ENCODE peak calls at places on chromosomes 13 and 19, in seven cellular contexts. M, K, C, A, V, D and Z are unnamed samples.

GRCh38 chr13:50187352-50188029 is 172.2 kb downstream of the KCNRG start:
- DNase-seq in M (no peak), K (no peak), C (no peak), A (no peak), V (no peak), D (no peak), Z (peak)

GRCh38 chr19:18637644-18638630 is 1.1 kb downstream of the KLHL26 start:
- DNase-seq in M (no peak), K (peak), C (no peak), A (peak), V (no peak), D (no peak), Z (no peak)

GRCh38 chr13:27022571-27023311 is 148.9 kb downstream of the USP12 start:
- DNase-seq in M (no peak), K (peak), C (no peak), A (no peak), V (no peak), D (no peak), Z (no peak)

GRCh38 chr13:110813646-110814624 is 100.4 kb downstream of the ING1 start:
- DNase-seq in M (no peak), K (no peak), C (no peak), A (no peak), V (no peak), D (no peak), Z (no peak)

GRCh38 chr19:3509566-3509989 is 3.5 kb downstream of the FZR1 start:
- DNase-seq in M (no peak), K (no peak), C (no peak), A (no peak), V (peak), D (no peak), Z (no peak)

GRCh38 chr19:51448745-51449093 is 9.5 kb downstream of the SIGLEC8 start:
- DNase-seq in M (no peak), K (no peak), C (no peak), A (no peak), V (no peak), D (no peak), Z (no peak)

GRCh38 chr13:36088001-36088400 is 43.2 kb downstream of the DCLK1 start:
- DNase-seq in M (no peak), K (no peak), C (no peak), A (no peak), V (no peak), D (no peak), Z (no peak)

GRCh38 chr19:42512743-42513304 is 15.5 kb downstream of the CEACAM1 start:
- DNase-seq in M (no peak), K (no peak), C (no peak), A (no peak), V (no peak), D (peak), Z (peak)

GRCh38 chr13:113887700-113888201 is 23.9 kb upstream of the GAS6 start:
- DNase-seq in M (no peak), K (peak), C (no peak), A (no peak), V (no peak), D (no peak), Z (peak)

GRCh38 chr13:20425819-20426219 is 99.8 kb downstream of the CRYL1 start:
- DNase-seq in M (no peak), K (no peak), C (no peak), A (no peak), V (no peak), D (no peak), Z (peak)

GRCh38 chr13:67652887-67653286 is 422.8 kb upstream of the PCDH9 start:
- DNase-seq in M (no peak), K (no peak), C (no peak), A (no peak), V (no peak), D (no peak), Z (no peak)

GRCh38 chr13:48400090-48400694 is 12.7 kb downstream of the LPAR6 start:
- DNase-seq in M (no peak), K (no peak), C (no peak), A (no peak), V (no peak), D (no peak), Z (no peak)

GRCh38 chr13:25151626-25152025 is 20.5 kb downstream of the AMER2 start:
- DNase-seq in M (no peak), K (no peak), C (no peak), A (no peak), V (no peak), D (no peak), Z (no peak)

GRCh38 chr19:54208784-54209057 is 8.1 kb downstream of the RPS9 start:
- DNase-seq in M (no peak), K (no peak), C (no peak), A (no peak), V (no peak), D (no peak), Z (no peak)

GRCh38 chr19:54207908-54208783 is 7.5 kb downstream of the RPS9 start:
- DNase-seq in M (no peak), K (peak), C (peak), A (peak), V (peak), D (peak), Z (peak)

GRCh38 chr19:54209748-54210494 is 9.3 kb downstream of the RPS9 start:
- DNase-seq in M (peak), K (peak), C (peak), A (peak), V (peak), D (no peak), Z (peak)

GRCh38 chr19:54211214-54211613 is 10.6 kb downstream of the RPS9 start:
- DNase-seq in M (no peak), K (no peak), C (no peak), A (no peak), V (no peak), D (no peak), Z (no peak)

GRCh38 chr19:54209058-54209747 is 8.5 kb downstream of the RPS9 start:
- DNase-seq in M (no peak), K (no peak), C (no peak), A (no peak), V (no peak), D (no peak), Z (no peak)
- TF ChIP-seq POLR2A in M (no peak), K (no peak), C (no peak), A (no peak), V (no peak), D (peak), Z (no peak)

DNA sequence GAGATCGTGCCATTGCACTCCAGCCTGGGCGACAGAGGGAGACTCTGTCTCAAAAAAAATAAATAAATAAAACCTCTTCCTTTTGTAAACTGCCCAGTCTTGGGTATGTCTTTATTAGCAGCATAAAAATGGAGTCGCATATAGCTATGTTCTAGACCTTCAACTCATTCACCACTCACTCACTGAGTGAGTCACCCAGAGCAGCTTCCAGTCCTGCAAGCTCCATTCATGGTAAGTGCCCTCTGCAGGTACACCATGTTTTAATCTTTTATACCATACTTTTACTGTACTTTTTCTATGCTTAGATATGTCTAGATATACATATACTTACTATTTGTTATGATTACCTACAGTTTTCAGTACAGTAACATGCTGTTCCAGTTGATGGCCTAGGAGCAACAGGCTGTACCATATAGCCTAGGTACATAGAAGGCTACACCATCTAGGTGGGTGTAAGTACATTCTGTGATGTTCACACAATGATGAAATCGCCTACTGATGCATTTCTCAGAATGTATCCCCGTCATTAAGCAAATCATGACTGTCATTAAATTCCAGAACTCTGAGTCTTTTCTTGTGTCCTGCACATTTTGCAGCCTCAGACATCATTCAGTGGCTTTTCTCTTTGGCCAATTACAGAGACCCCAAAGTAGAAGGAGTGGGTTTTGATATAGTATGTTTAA is 13.7 kb upstream of the FARP1 start:
- DNase-seq in M (no peak), K (no peak), C (no peak), A (no peak), V (no peak), D (no peak), Z (no peak)
- TF ChIP-seq CTCF in M (no peak), K (no peak), C (no peak), A (no peak), V (no peak), D (no peak), Z (no peak)

DNA sequence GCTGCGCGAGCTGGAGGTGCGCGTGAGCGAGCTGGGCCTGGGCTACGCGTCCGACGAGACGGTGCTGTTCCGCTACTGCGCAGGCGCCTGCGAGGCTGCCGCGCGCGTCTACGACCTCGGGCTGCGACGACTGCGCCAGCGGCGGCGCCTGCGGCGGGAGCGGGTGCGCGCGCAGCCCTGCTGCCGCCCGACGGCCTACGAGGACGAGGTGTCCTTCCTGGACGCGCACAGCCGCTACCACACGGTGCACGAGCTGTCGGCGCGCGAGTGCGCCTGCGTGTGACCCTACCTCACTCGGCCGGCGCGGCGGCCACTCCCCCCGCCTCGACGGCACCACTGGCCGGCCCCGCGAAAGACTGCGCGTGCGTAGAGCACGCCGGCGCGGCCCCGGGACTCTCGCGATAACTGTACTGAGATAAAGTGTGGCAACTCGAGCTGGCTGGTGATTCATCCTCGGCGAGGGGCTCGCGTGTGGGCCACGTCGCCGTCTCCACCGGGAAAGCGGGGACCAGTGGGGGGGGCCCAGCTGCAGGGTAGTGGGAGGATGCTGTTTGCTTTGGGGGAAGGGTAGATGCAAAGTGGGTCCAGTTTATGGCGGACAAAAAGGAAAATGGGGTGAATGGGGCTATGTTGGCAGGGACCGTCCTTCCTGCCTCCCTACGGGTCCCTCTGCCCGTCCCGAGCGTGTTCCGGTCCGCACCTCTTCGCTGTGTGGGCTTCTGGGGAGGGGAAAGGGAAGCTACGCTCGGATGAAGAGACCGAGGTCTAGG is 11.4 kb downstream of the FUT6 start:
- DNase-seq in M (peak), K (peak), C (peak), A (peak), V (peak), D (peak), Z (peak)
- TF ChIP-seq POLR2A in M (peak), K (peak), C (no peak), A (peak), V (peak), D (peak), Z (peak)

DNA sequence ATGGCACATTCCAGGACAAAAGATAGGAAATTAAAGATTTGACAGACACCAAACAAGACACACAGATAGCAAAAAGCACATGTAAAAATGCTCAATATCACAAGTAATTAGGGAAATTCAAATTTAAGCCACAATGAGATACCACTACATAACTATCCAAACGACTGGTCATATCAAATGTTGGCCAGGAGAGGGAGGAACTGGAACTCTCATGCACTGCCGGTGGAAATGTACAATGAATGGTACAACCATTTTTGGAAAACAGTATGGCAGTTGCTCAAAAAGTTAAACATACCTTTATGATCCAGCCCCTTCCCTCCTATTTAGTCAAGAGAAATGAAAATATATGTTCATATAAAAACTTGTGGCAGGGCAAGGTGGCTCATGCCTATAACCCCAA is 36.8 kb upstream of the CYP2S1 start:
- DNase-seq in M (no peak), K (no peak), C (no peak), A (no peak), V (no peak), D (no peak), Z (no peak)
- TF ChIP-seq CTCF in M (no peak), K (no peak), C (no peak), A (no peak), V (no peak), D (no peak), Z (no peak)

GRCh38 chr19:17512574-17512939 is 1.1 kb downstream of the PGLS start:
- DNase-seq in M (no peak), K (no peak), C (no peak), A (peak), V (no peak), D (no peak), Z (no peak)

GRCh38 chr19:17510220-17510993 is 1.0 kb upstream of the PGLS start:
- DNase-seq in M (no peak), K (no peak), C (no peak), A (no peak), V (no peak), D (no peak), Z (no peak)

GRCh38 chr19:17513801-17514200 is 2.4 kb downstream of the PGLS start:
- DNase-seq in M (no peak), K (no peak), C (no peak), A (no peak), V (no peak), D (no peak), Z (no peak)

GRCh38 chr19:17515408-17516149 is 4.1 kb downstream of the PGLS start:
- DNase-seq in M (no peak), K (no peak), C (no peak), A (no peak), V (peak), D (no peak), Z (no peak)

GRCh38 chr19:17511724-17512573 is 500 bp downstream of the PGLS start:
- DNase-seq in M (peak), K (peak), C (peak), A (peak), V (peak), D (peak), Z (peak)
- TF ChIP-seq POLR2A in M (peak), K (no peak), C (no peak), A (peak), V (peak), D (peak), Z (no peak)

GRCh38 chr13:73341748-73342147 is 282.9 kb downstream of the KLF5 start:
- DNase-seq in M (no peak), K (no peak), C (no peak), A (no peak), V (no peak), D (no peak), Z (no peak)
- TF ChIP-seq CTCF in M (no peak), K (no peak), C (no peak), A (no peak), V (no peak), D (no peak), Z (no peak)